ENCODE peak calls at places on chromosomes 4 and X, in four cellular contexts. C is globus pallidus, U is NCI-H1105 treated with DMSO at 0.1 percent for 48 hours, Z is MM.1S. P is an unnamed sample.

GRCh38 chr4:113327513-113327912 is 278.1 kb downstream of the ANK2 start:
- DNase-seq in C (peak), U (no peak), Z (no peak), P (no peak)

GRCh38 chr4:38950734-38951133 is 81.5 kb downstream of the TMEM156 start:
- DNase-seq in Z (no peak), C (no peak), U (no peak), P (no peak)

GRCh38 chrX:10325606-10326005 is 168.8 kb downstream of the CLCN4 start:
- DNase-seq in Z (no peak), U (no peak), C (no peak), P (no peak)

GRCh38 chrX:16671005-16671404 is 21.0 kb downstream of the S100G start:
- DNase-seq in C (peak), U (peak), Z (peak), P (no peak)

GRCh38 chr4:75547647-75548387 is 8.0 kb upstream of the ODAPH start:
- DNase-seq in C (peak), Z (peak), U (no peak), P (no peak)

GRCh38 chr4:41362647-41363383 is 106.1 kb downstream of the UCHL1 start:
- DNase-seq in C (no peak), U (no peak), Z (no peak), P (no peak)

GRCh38 chrX:44903107-44903506 is 30.1 kb downstream of the KDM6A start:
- DNase-seq in Z (no peak), U (no peak), C (no peak), P (peak)

GRCh38 chr4:76611611-76612010 is 176.6 kb downstream of the SHROOM3 start:
- DNase-seq in C (no peak), U (no peak), Z (no peak), P (no peak)

GRCh38 chr4:154341448-154341847 is 150.2 kb downstream of the DCHS2 start:
- DNase-seq in U (no peak), Z (no peak), C (no peak), P (no peak)

GRCh38 chr4:129455462-129455861 is 359.5 kb downstream of the C4orf33 start:
- DNase-seq in Z (no peak), U (peak), C (peak), P (no peak)

GRCh38 chrX:140672840-140673731 is 36.5 kb upstream of the LINC00632 start:
- DNase-seq in U (no peak), Z (no peak), C (peak), P (no peak)

GRCh38 chrX:40094041-40094899 is 3.5 kb downstream of the BCOR start:
- DNase-seq in Z (peak), C (peak), U (no peak), P (no peak)

GRCh38 chr4:89140168-89140759 is 28.9 kb downstream of the TIGD2 start:
- DNase-seq in C (no peak), Z (no peak), U (no peak), P (no peak)

GRCh38 chr4:118034061-118034785 is at the start of gene NDST3:
- DNase-seq in C (peak), U (peak), Z (peak), P (no peak)

GRCh38 chr4:89298788-89299152 is 8.8 kb downstream of the GPRIN3 start:
- DNase-seq in U (no peak), Z (peak), C (no peak), P (no peak)

GRCh38 chrX:107752037-107752436 is 23.6 kb downstream of the TSC22D3 start:
- DNase-seq in U (no peak), C (no peak), Z (no peak), P (no peak)

GRCh38 chr4:76690091-76690905 is 207.6 kb downstream of the SOWAHB start:
- DNase-seq in U (no peak), C (no peak), Z (no peak), P (no peak)

GRCh38 chr4:26197018-26197779 is 123.6 kb upstream of the RBPJ start:
- DNase-seq in U (no peak), Z (no peak), C (no peak), P (peak)

GRCh38 chr4:8703401-8703696 is 110.8 kb downstream of the CPZ start:
- DNase-seq in Z (no peak), C (no peak), U (no peak), P (no peak)

GRCh38 chr4:4969298-4969697 is 50.0 kb downstream of the CYTL1 start:
- DNase-seq in U (no peak), Z (no peak), C (no peak), P (no peak)

GRCh38 chrX:53283567-53283966 is 2.2 kb upstream of the IQSEC2 start:
- DNase-seq in C (no peak), Z (no peak), U (no peak), P (no peak)

GRCh38 chr4:100146756-100147155 is 43.5 kb downstream of the DDIT4L start:
- DNase-seq in C (no peak), U (no peak), Z (no peak), P (no peak)

GRCh38 chrX:153875391-153876111 is 10.4 kb downstream of the L1CAM start:
- DNase-seq in C (peak), Z (peak), U (peak), P (no peak)

GRCh38 chr4:89800012-89800516 is 36.9 kb downstream of the SNCA start:
- DNase-seq in Z (no peak), U (no peak), C (no peak), P (no peak)

GRCh38 chrX:41522071-41522470 is 74.9 kb downstream of the NYX start:
- DNase-seq in U (no peak), Z (no peak), C (peak), P (no peak)

GRCh38 chr4:95546866-95547707 is 1.7 kb downstream of the UNC5C start:
- DNase-seq in C (peak), U (no peak), Z (no peak), P (no peak)

GRCh38 chr4:92198711-92199110 is 105.1 kb upstream of the GRID2 start:
- DNase-seq in Z (no peak), C (no peak), U (no peak), P (no peak)

GRCh38 chrX:97806238-97806637 is 922.5 kb downstream of the RPA4 start:
- DNase-seq in C (no peak), U (no peak), Z (no peak), P (no peak)

P was measured in Panc1.